ENCODE peak calls at places on chromosomes 7 and 10, in six cellular contexts. A, V, C, N, F and Y are unnamed samples.
A peak's percentile ranks its signal among the peaks of the same experiment; 100 is the strongest.

GRCh38 chr7:96253441-96253840 is 68.5 kb downstream of the SLC25A13 start:
- DNase-seq in A (no peak), V (no peak), C (no peak), N (no peak), F (no peak), Y (no peak)

GRCh38 chr7:98423043-98423442 is 22.2 kb upstream of the BAIAP2L1 start:
- DNase-seq in A (peak; percentile 35), V (no peak), C (no peak), N (no peak), F (peak; percentile 36), Y (peak; percentile 49)

GRCh38 chr7:103637080-103637479 is 191.1 kb upstream of the SLC26A5 start:
- DNase-seq in A (no peak), V (no peak), C (no peak), N (peak; percentile 90), F (no peak), Y (peak; percentile 88)

GRCh38 chr7:120554960-120555571 is 282.1 kb downstream of the KCND2 start:
- DNase-seq in A (peak; percentile 80), V (peak; percentile 27), C (no peak), N (peak; percentile 29), F (peak; percentile 49), Y (peak; percentile 71)

GRCh38 chr7:88217675-88218427 is 2.0 kb downstream of the SRI start:
- DNase-seq in A (no peak), V (peak; percentile 60), C (no peak), N (peak; percentile 4), F (no peak), Y (no peak)

GRCh38 chr7:4883352-4884144 is at the start of gene RADIL:
- DNase-seq in A (peak; percentile 92), V (peak; percentile 15), C (peak; percentile 84), N (peak; percentile 39), F (peak; percentile 82), Y (peak; percentile 91)

GRCh38 chr7:29977926-29978652 is 11.5 kb downstream of the SCRN1 start:
- DNase-seq in A (no peak), V (peak; percentile 8), C (no peak), N (no peak), F (peak; percentile 28), Y (peak; percentile 13)

GRCh38 chr7:7799138-7799537 is 80.7 kb upstream of the RPA3 start:
- DNase-seq in A (peak; percentile 42), V (no peak), C (no peak), N (no peak), F (no peak), Y (peak; percentile 73)

GRCh38 chr7:75776295-75776971 is 4.4 kb upstream of the CCL26 start:
- DNase-seq in A (no peak), V (peak; percentile 53), C (no peak), N (peak; percentile 98), F (no peak), Y (peak; percentile 94)

GRCh38 chr7:2224934-2225333 is 7.8 kb downstream of the MAD1L1 start:
- DNase-seq in A (no peak), V (no peak), C (no peak), N (no peak), F (no peak), Y (peak; percentile 87)

GRCh38 chr7:45035909-45036308 is 35.9 kb downstream of the CCM2 start:
- DNase-seq in A (no peak), V (no peak), C (no peak), N (no peak), F (no peak), Y (no peak)

GRCh38 chr7:51278797-51279196 is 37.8 kb downstream of the COBL start:
- DNase-seq in A (no peak), V (no peak), C (no peak), N (no peak), F (no peak), Y (peak; percentile 41)

GRCh38 chr7:51276967-51277366 is 39.6 kb downstream of the COBL start:
- DNase-seq in A (no peak), V (no peak), C (no peak), N (no peak), F (no peak), Y (no peak)

GRCh38 chr7:51276091-51276605 is 40.5 kb downstream of the COBL start:
- DNase-seq in A (no peak), V (no peak), C (no peak), N (no peak), F (no peak), Y (no peak)

GRCh38 chr7:51279391-51280023 is 37.1 kb downstream of the COBL start:
- DNase-seq in A (no peak), V (no peak), C (no peak), N (no peak), F (no peak), Y (no peak)

GRCh38 chr7:51280156-51280555 is 36.5 kb downstream of the COBL start:
- DNase-seq in A (no peak), V (no peak), C (no peak), N (no peak), F (no peak), Y (no peak)
- H3K27ac ChIP-seq in A (no peak overlapping the region), V (no peak overlapping the region), C (no peak overlapping the region), N (no peak overlapping the region), F (no peak overlapping the region), Y (no peak overlapping the region)

GRCh38 chr7:27242580-27243339 is at the start of gene EVX1:
- DNase-seq in A (no peak), V (no peak), C (no peak), N (no peak), F (no peak), Y (no peak)
- TF ChIP-seq EZH2 in A (peak; percentile 81), V (no peak), C (peak; percentile 95), N (peak; percentile 89), F (peak; percentile 62), Y (no peak)

DNA sequence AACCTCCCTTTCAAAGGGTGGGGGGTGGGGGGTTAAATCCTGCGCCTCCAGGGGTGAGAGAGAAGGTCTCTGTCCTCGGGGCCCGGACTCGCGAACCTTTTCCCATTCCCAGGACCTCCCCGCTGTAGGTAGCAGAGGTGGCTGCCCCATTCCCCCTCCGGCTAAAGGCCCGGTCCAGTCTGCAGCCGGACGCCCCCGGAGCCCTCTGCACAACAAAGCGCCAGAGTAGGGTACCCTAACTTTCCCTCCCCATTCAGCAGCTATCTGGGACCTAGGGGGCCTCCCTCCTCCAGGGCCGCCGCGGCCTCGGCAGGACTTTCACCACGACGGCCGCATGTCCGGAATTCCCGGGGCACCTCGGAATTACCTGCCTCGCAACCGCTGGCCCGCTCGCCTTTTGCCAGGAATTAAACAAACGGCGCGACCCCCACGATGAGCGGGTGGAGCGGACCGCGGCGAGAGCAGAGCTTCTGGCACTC is 1.7 kb downstream of the CDK6 start:
- DNase-seq in A (peak; percentile 44), V (no peak), C (no peak), N (no peak), F (no peak), Y (peak; percentile 12)
- H3K27ac ChIP-seq in A (peak overlapping the region; percentile 98), V (peak overlapping the region; percentile 94), C (no peak overlapping the region), N (peak overlapping the region; percentile 98), F (peak overlapping the region; percentile 94), Y (peak overlapping the region; percentile 66)

DNA sequence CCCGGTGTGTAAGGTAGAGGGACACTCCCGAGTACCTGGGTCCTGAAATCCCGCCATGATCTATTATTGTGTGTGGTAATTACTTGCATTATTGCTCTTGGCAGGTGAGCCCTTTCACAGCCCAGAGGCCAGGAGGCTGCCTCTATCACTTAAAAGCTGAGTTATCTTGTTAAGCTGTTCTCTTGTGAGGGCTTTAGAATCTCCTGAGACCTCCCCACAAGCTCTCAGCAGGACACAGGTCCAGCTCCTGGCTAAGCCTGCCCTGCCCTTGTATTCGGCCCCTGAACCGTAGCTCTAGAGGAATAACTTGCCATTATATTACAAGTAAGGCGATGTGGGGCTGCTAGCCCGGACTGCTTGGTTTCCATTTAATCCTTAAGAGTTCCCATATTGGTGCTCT is 13.9 kb downstream of the SND1 start:
- DNase-seq in A (no peak), V (no peak), C (peak; percentile 73), N (no peak), F (no peak), Y (no peak)
- TF ChIP-seq EZH2 in A (no peak), V (no peak), C (no peak), N (no peak), F (no peak), Y (no peak)

DNA sequence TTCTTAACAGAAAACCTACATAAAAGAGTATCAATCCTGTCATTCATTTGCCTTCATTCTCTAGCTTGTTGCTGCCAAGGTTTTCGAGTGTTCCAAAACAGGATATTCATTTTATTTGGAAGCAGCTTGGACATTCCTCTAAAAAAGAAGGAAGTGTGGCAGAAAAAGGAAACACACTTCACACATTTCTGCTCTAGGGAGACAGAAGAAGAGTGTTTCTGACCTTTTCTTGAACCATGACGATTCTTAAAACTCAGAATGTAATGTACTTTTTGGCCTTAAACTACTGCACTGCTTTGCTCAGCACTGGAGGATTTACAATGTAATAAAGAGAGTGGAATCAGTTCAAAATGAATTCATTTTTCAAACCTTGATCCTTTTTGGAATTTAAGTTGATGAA is 81.3 kb downstream of the SEMA3A start:
- DNase-seq in A (no peak), V (no peak), C (no peak), N (no peak), F (no peak), Y (no peak)
- H3K27ac ChIP-seq in A (peak overlapping the region; percentile 25), V (no peak overlapping the region), C (no peak overlapping the region), N (peak overlapping the region; percentile 20), F (no peak overlapping the region), Y (no peak overlapping the region)

DNA sequence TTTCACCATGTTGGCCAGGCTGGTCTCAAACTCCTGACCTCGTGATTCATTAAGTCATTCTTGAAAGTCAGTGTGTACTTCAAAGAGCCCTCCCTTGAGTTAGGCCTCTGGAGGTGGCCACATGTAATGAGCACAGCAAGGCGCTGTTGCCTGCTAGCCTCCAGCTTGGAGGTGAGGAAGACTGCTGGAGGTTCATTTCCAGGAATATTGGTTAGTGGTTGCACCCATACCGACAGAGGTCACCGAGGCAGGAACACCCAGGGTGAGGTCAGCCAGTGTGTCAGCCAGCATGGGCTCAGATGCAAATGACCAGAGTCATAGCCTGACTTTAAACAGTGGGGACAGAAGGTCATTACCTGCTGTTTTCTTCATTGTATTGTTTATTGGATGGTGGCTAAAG is 84.9 kb downstream of the PLPP4 start:
- DNase-seq in A (no peak), V (no peak), C (no peak), N (no peak), F (no peak), Y (no peak)
- TF ChIP-seq EZH2 in A (no peak), V (no peak), C (no peak), N (no peak), F (no peak), Y (no peak)

GRCh38 chr10:87505366-87506113 is 847 bp downstream of the MINPP1 start:
- DNase-seq in A (peak; percentile 86), V (peak; percentile 35), C (no peak), N (peak; percentile 26), F (peak; percentile 60), Y (peak; percentile 63)
- H3K27ac ChIP-seq in A (peak overlapping the region; percentile 97), V (no peak overlapping the region), C (peak overlapping the region; percentile 20), N (peak overlapping the region; percentile 89), F (peak overlapping the region; percentile 75), Y (no peak overlapping the region)